ENCODE peak calls at places on chromosomes 12 and 14, in nine cellular contexts. U, J, D, I, W, O, Y, R and L are unnamed samples.

GRCh38 chr12:51533799-51534198 is 57.2 kb upstream of the SCN8A start:
- DNase-seq in I (no peak), J (peak; percentile 46), Y (no peak), O (no peak), R (no peak), D (no peak), U (peak; percentile 36), W (no peak), L (no peak)

GRCh38 chr12:71955946-71956345 is 17.3 kb downstream of the TPH2 start:
- DNase-seq in O (no peak), I (no peak), W (no peak), U (peak; percentile 19), J (no peak), D (no peak), Y (no peak), R (no peak), L (no peak)

GRCh38 chr14:106442857-106443256 is 916.5 kb downstream of the TMEM121 start:
- DNase-seq in R (peak; percentile 4), O (no peak), W (no peak), U (no peak), J (no peak), Y (peak; percentile 48), I (peak; percentile 53), D (no peak), L (no peak)

GRCh38 chr14:77485256-77485655 is 13.4 kb downstream of the ISM2 start:
- DNase-seq in R (no peak), U (no peak), J (no peak), Y (no peak), D (no peak), W (no peak), I (no peak), O (no peak), L (no peak)

GRCh38 chr12:6956332-6956727 is 5.2 kb downstream of the PTPN6 start:
- DNase-seq in W (peak; percentile 79), U (no peak), R (no peak), O (no peak), J (no peak), I (peak; percentile 58), D (no peak), Y (no peak), L (no peak)

GRCh38 chr12:40697566-40698257 is 5.5 kb downstream of the CNTN1 start:
- DNase-seq in R (no peak), U (no peak), Y (no peak), I (no peak), W (no peak), D (no peak), J (peak; percentile 48), O (no peak), L (no peak)

GRCh38 chr14:44928793-44929192 is 33.0 kb downstream of the KLHL28 start:
- DNase-seq in I (no peak), R (no peak), W (no peak), O (no peak), Y (no peak), J (no peak), D (no peak), U (no peak), L (no peak)

GRCh38 chr14:95725685-95726336 is 11.9 kb upstream of the TCL1A start:
- DNase-seq in I (no peak), D (no peak), W (no peak), R (no peak), J (no peak), O (no peak), U (no peak), Y (no peak), L (no peak)

GRCh38 chr14:77511486-77512162 is 13.0 kb upstream of the ISM2 start:
- DNase-seq in J (no peak), Y (no peak), R (no peak), I (no peak), W (no peak), D (no peak), O (no peak), U (peak; percentile 4), L (no peak)

GRCh38 chr12:115640929-115641328 is 636.6 kb downstream of the MED13L start:
- DNase-seq in O (no peak), J (no peak), D (no peak), I (no peak), Y (no peak), R (no peak), W (no peak), U (no peak), L (no peak)

GRCh38 chr14:64764641-64765520 is 60.7 kb downstream of the PLEKHG3 start:
- DNase-seq in Y (peak; percentile 46), I (peak; percentile 60), O (no peak), D (peak; percentile 40), R (peak; percentile 72), W (peak; percentile 74), J (peak; percentile 81), U (peak; percentile 69), L (peak; percentile 72)

GRCh38 chr14:29558516-29558915 is 369.1 kb downstream of the PRKD1 start:
- DNase-seq in Y (no peak), D (no peak), J (no peak), U (peak; percentile 70), R (no peak), O (no peak), I (no peak), W (no peak), L (no peak)

GRCh38 chr14:22386924-22387775 is 201.9 kb downstream of the DAD1 start:
- DNase-seq in J (peak; percentile 41), I (peak; percentile 34), D (no peak), O (peak; percentile 64), W (no peak), R (peak; percentile 85), Y (no peak), U (peak; percentile 77), L (peak; percentile 38)

GRCh38 chr14:104107611-104108569 is 22.4 kb downstream of the ASPG start:
- DNase-seq in O (no peak), R (no peak), D (no peak), I (no peak), J (no peak), W (peak; percentile 65), U (no peak), Y (no peak), L (peak; percentile 4)

GRCh38 chr12:122958198-122958888 is 7.9 kb downstream of the ABCB9 start:
- DNase-seq in R (no peak), J (no peak), I (no peak), Y (no peak), W (no peak), O (peak; percentile 90), U (no peak), D (no peak), L (no peak)

GRCh38 chr12:30010071-30011052 is 226.6 kb upstream of the TMTC1 start:
- DNase-seq in O (no peak), U (no peak), I (no peak), W (no peak), R (no peak), J (no peak), D (no peak), Y (no peak), L (no peak)

GRCh38 chr12:79424109-79424721 is 266.5 kb downstream of the PAWR start:
- DNase-seq in U (peak; percentile 91), I (no peak), R (no peak), J (peak; percentile 4), O (peak; percentile 94), W (no peak), Y (no peak), D (no peak), L (no peak)

GRCh38 chr12:49942921-49943662 is 7.4 kb upstream of the AQP2 start:
- DNase-seq in R (no peak), Y (no peak), I (no peak), J (no peak), W (peak; percentile 80), U (no peak), D (no peak), O (no peak), L (no peak)

GRCh38 chr12:292186-292585 is 29.6 kb upstream of the SLC6A13 start:
- DNase-seq in D (no peak), R (no peak), Y (no peak), U (no peak), O (no peak), J (no peak), W (no peak), I (no peak), L (no peak)

GRCh38 chr14:22560638-22561365 is 28.2 kb downstream of the DAD1 start:
- DNase-seq in D (no peak), O (no peak), W (no peak), R (no peak), Y (no peak), I (peak; percentile 36), J (no peak), U (no peak), L (no peak)

GRCh38 chr12:2934371-2934770 is 24.8 kb upstream of the TEAD4 start:
- DNase-seq in W (no peak), D (no peak), Y (no peak), U (no peak), R (no peak), J (no peak), I (no peak), O (no peak), L (no peak)

GRCh38 chr14:70245026-70245425 is 56.3 kb upstream of the SLC8A3 start:
- DNase-seq in W (no peak), R (no peak), I (no peak), J (no peak), D (no peak), O (no peak), U (no peak), Y (no peak), L (no peak)

GRCh38 chr14:22370084-22370847 is 218.8 kb downstream of the DAD1 start:
- DNase-seq in W (no peak), J (no peak), Y (no peak), U (no peak), O (no peak), I (no peak), R (no peak), D (no peak), L (no peak)

GRCh38 chr12:50788562-50788961 is 24.7 kb downstream of the ATF1 start:
- DNase-seq in W (no peak), O (no peak), Y (no peak), D (no peak), R (no peak), J (no peak), I (no peak), U (peak; percentile 94), L (no peak)

GRCh38 chr12:99609455-99610181 is 37.9 kb upstream of the GARIN6 start:
- DNase-seq in R (no peak), W (no peak), D (no peak), O (no peak), Y (no peak), J (no peak), I (no peak), U (no peak), L (no peak)

GRCh38 chr12:118145113-118145797 is 9.3 kb downstream of the PEBP1 start:
- DNase-seq in J (no peak), Y (no peak), W (no peak), O (no peak), R (no peak), U (no peak), D (no peak), I (no peak), L (no peak)

GRCh38 chr12:64171715-64172114 is 50.4 kb downstream of the KICS2 start:
- DNase-seq in D (no peak), J (no peak), W (no peak), I (no peak), Y (no peak), R (no peak), O (no peak), U (peak; percentile 18), L (no peak)

GRCh38 chr14:66496911-66497310 is 10.7 kb downstream of the CCDC196 start:
- DNase-seq in W (no peak), D (no peak), Y (no peak), R (no peak), O (no peak), I (no peak), U (no peak), J (no peak), L (no peak)

GRCh38 chr12:22459872-22460490 is 84.4 kb downstream of the C2CD5 start:
- DNase-seq in U (peak; percentile 69), J (peak; percentile 6), O (no peak), D (no peak), I (no peak), W (no peak), R (peak; percentile 6), Y (no peak), L (no peak)

GRCh38 chr14:85572021-85572420 is 42.1 kb downstream of the FLRT2 start:
- DNase-seq in J (no peak), U (no peak), D (no peak), Y (no peak), I (no peak), R (no peak), W (no peak), O (no peak), L (no peak)

GRCh38 chr12:13102481-13103195 is 829 bp downstream of the GSG1 start:
- DNase-seq in I (no peak), D (no peak), J (no peak), Y (no peak), R (no peak), W (no peak), U (peak; percentile 66), O (no peak), L (no peak)